ENCODE peak calls at places on chromosomes 11 and 22, in ten cellular contexts. One of them, this sample, is unnamed.
A peak's percentile ranks its signal among the peaks of the same experiment; 100 is the strongest.

GRCh38 chr11:9858822-9859221 is 194.9 kb downstream of the SWAP70 start:
- DNase-seq in glutamatergic neuron: no peak
- DNase-seq in GM18507: no peak
- DNase-seq in stimulated activated CD4-positive, alpha-beta T cell treated with anti-CD3 and anti-CD28 coated beads, Interleukin-4, amount 100 ng/mL, for 48 hours: no peak
- DNase-seq in cerebellum: no peak
- DNase-seq in activated CD8-positive, alpha-beta memory T cell treated with anti-CD3 and anti-CD28 coated beads, Interleukin-2, amount 10 ng/mL, durations not matched to agents 7 days and 5 days: peak; percentile 42
- DNase-seq in NCI-H1105 treated with DMSO at 0.1 percent for 48 hours: no peak
- DNase-seq in sigmoid colon: no peak
- DNase-seq in GM23248: peak; percentile 14
- DNase-seq in mesendoderm: peak; percentile 81
- DNase-seq in this sample: peak; percentile 64

GRCh38 chr11:120086651-120087050 is 51.3 kb downstream of the TRIM29 start:
- DNase-seq in glutamatergic neuron: no peak
- DNase-seq in GM18507: no peak
- DNase-seq in stimulated activated CD4-positive, alpha-beta T cell treated with anti-CD3 and anti-CD28 coated beads, Interleukin-4, amount 100 ng/mL, for 48 hours: no peak
- DNase-seq in cerebellum: no peak
- DNase-seq in activated CD8-positive, alpha-beta memory T cell treated with anti-CD3 and anti-CD28 coated beads, Interleukin-2, amount 10 ng/mL, durations not matched to agents 7 days and 5 days: no peak
- DNase-seq in NCI-H1105 treated with DMSO at 0.1 percent for 48 hours: no peak
- DNase-seq in sigmoid colon: no peak
- DNase-seq in GM23248: no peak
- DNase-seq in mesendoderm: peak; percentile 61
- DNase-seq in this sample: no peak

GRCh38 chr11:29305456-29306232 is 711.2 kb downstream of the KCNA4 start:
- DNase-seq in glutamatergic neuron: no peak
- DNase-seq in GM18507: no peak
- DNase-seq in stimulated activated CD4-positive, alpha-beta T cell treated with anti-CD3 and anti-CD28 coated beads, Interleukin-4, amount 100 ng/mL, for 48 hours: no peak
- DNase-seq in cerebellum: no peak
- DNase-seq in activated CD8-positive, alpha-beta memory T cell treated with anti-CD3 and anti-CD28 coated beads, Interleukin-2, amount 10 ng/mL, durations not matched to agents 7 days and 5 days: no peak
- DNase-seq in NCI-H1105 treated with DMSO at 0.1 percent for 48 hours: no peak
- DNase-seq in sigmoid colon: no peak
- DNase-seq in GM23248: peak; percentile 11
- DNase-seq in mesendoderm: no peak
- DNase-seq in this sample: no peak

GRCh38 chr22:45994516-45995404 is 17.8 kb upstream of the WNT7B start:
- DNase-seq in glutamatergic neuron: peak; percentile 95
- DNase-seq in GM18507: peak; percentile 54
- DNase-seq in stimulated activated CD4-positive, alpha-beta T cell treated with anti-CD3 and anti-CD28 coated beads, Interleukin-4, amount 100 ng/mL, for 48 hours: peak; percentile 66
- DNase-seq in cerebellum: peak; percentile 85
- DNase-seq in activated CD8-positive, alpha-beta memory T cell treated with anti-CD3 and anti-CD28 coated beads, Interleukin-2, amount 10 ng/mL, durations not matched to agents 7 days and 5 days: peak; percentile 79
- DNase-seq in NCI-H1105 treated with DMSO at 0.1 percent for 48 hours: peak; percentile 23
- DNase-seq in sigmoid colon: peak; percentile 91
- DNase-seq in GM23248: peak; percentile 80
- DNase-seq in mesendoderm: peak; percentile 64
- DNase-seq in this sample: no peak

GRCh38 chr11:129006161-129006560 is 63.5 kb upstream of the TP53AIP1 start:
- DNase-seq in glutamatergic neuron: no peak
- DNase-seq in GM18507: no peak
- DNase-seq in stimulated activated CD4-positive, alpha-beta T cell treated with anti-CD3 and anti-CD28 coated beads, Interleukin-4, amount 100 ng/mL, for 48 hours: no peak
- DNase-seq in cerebellum: no peak
- DNase-seq in activated CD8-positive, alpha-beta memory T cell treated with anti-CD3 and anti-CD28 coated beads, Interleukin-2, amount 10 ng/mL, durations not matched to agents 7 days and 5 days: no peak
- DNase-seq in NCI-H1105 treated with DMSO at 0.1 percent for 48 hours: no peak
- DNase-seq in sigmoid colon: no peak
- DNase-seq in GM23248: no peak
- DNase-seq in mesendoderm: no peak
- DNase-seq in this sample: no peak

GRCh38 chr22:26542831-26543230 is 30.6 kb upstream of the TFIP11 start:
- DNase-seq in glutamatergic neuron: no peak
- DNase-seq in GM18507: no peak
- DNase-seq in stimulated activated CD4-positive, alpha-beta T cell treated with anti-CD3 and anti-CD28 coated beads, Interleukin-4, amount 100 ng/mL, for 48 hours: no peak
- DNase-seq in cerebellum: no peak
- DNase-seq in activated CD8-positive, alpha-beta memory T cell treated with anti-CD3 and anti-CD28 coated beads, Interleukin-2, amount 10 ng/mL, durations not matched to agents 7 days and 5 days: peak; percentile 60
- DNase-seq in NCI-H1105 treated with DMSO at 0.1 percent for 48 hours: no peak
- DNase-seq in sigmoid colon: no peak
- DNase-seq in GM23248: no peak
- DNase-seq in mesendoderm: no peak
- DNase-seq in this sample: no peak

GRCh38 chr11:94100253-94100652 is 28.4 kb upstream of the PANX1 start:
- DNase-seq in glutamatergic neuron: no peak
- DNase-seq in GM18507: no peak
- DNase-seq in stimulated activated CD4-positive, alpha-beta T cell treated with anti-CD3 and anti-CD28 coated beads, Interleukin-4, amount 100 ng/mL, for 48 hours: no peak
- DNase-seq in cerebellum: no peak
- DNase-seq in activated CD8-positive, alpha-beta memory T cell treated with anti-CD3 and anti-CD28 coated beads, Interleukin-2, amount 10 ng/mL, durations not matched to agents 7 days and 5 days: no peak
- DNase-seq in NCI-H1105 treated with DMSO at 0.1 percent for 48 hours: peak; percentile 83
- DNase-seq in sigmoid colon: no peak
- DNase-seq in GM23248: no peak
- DNase-seq in mesendoderm: no peak
- DNase-seq in this sample: no peak

GRCh38 chr22:19208287-19208847 is 29.8 kb upstream of the SLC25A1 start:
- DNase-seq in glutamatergic neuron: no peak
- DNase-seq in GM18507: no peak
- DNase-seq in stimulated activated CD4-positive, alpha-beta T cell treated with anti-CD3 and anti-CD28 coated beads, Interleukin-4, amount 100 ng/mL, for 48 hours: no peak
- DNase-seq in cerebellum: no peak
- DNase-seq in activated CD8-positive, alpha-beta memory T cell treated with anti-CD3 and anti-CD28 coated beads, Interleukin-2, amount 10 ng/mL, durations not matched to agents 7 days and 5 days: no peak
- DNase-seq in NCI-H1105 treated with DMSO at 0.1 percent for 48 hours: no peak
- DNase-seq in sigmoid colon: no peak
- DNase-seq in GM23248: no peak
- DNase-seq in mesendoderm: no peak
- DNase-seq in this sample: no peak

GRCh38 chr22:46547883-46548244 is 10.4 kb upstream of the CELSR1 start:
- DNase-seq in glutamatergic neuron: no peak
- DNase-seq in GM18507: no peak
- DNase-seq in stimulated activated CD4-positive, alpha-beta T cell treated with anti-CD3 and anti-CD28 coated beads, Interleukin-4, amount 100 ng/mL, for 48 hours: no peak
- DNase-seq in cerebellum: no peak
- DNase-seq in activated CD8-positive, alpha-beta memory T cell treated with anti-CD3 and anti-CD28 coated beads, Interleukin-2, amount 10 ng/mL, durations not matched to agents 7 days and 5 days: no peak
- DNase-seq in NCI-H1105 treated with DMSO at 0.1 percent for 48 hours: no peak
- DNase-seq in sigmoid colon: peak; percentile 93
- DNase-seq in GM23248: peak; percentile 96
- DNase-seq in mesendoderm: no peak
- DNase-seq in this sample: no peak

GRCh38 chr11:17350455-17351170 is 987 bp upstream of the NCR3LG1 start:
- DNase-seq in glutamatergic neuron: no peak
- DNase-seq in GM18507: no peak
- DNase-seq in stimulated activated CD4-positive, alpha-beta T cell treated with anti-CD3 and anti-CD28 coated beads, Interleukin-4, amount 100 ng/mL, for 48 hours: no peak
- DNase-seq in cerebellum: peak; percentile 18
- DNase-seq in activated CD8-positive, alpha-beta memory T cell treated with anti-CD3 and anti-CD28 coated beads, Interleukin-2, amount 10 ng/mL, durations not matched to agents 7 days and 5 days: no peak
- DNase-seq in NCI-H1105 treated with DMSO at 0.1 percent for 48 hours: no peak
- DNase-seq in sigmoid colon: no peak
- DNase-seq in GM23248: peak; percentile 48
- DNase-seq in mesendoderm: no peak
- DNase-seq in this sample: no peak

GRCh38 chr22:39932918-39933649 is 27.1 kb upstream of the TMA7B start:
- DNase-seq in glutamatergic neuron: peak; percentile 45
- DNase-seq in GM18507: no peak
- DNase-seq in stimulated activated CD4-positive, alpha-beta T cell treated with anti-CD3 and anti-CD28 coated beads, Interleukin-4, amount 100 ng/mL, for 48 hours: peak; percentile 56
- DNase-seq in cerebellum: no peak
- DNase-seq in activated CD8-positive, alpha-beta memory T cell treated with anti-CD3 and anti-CD28 coated beads, Interleukin-2, amount 10 ng/mL, durations not matched to agents 7 days and 5 days: peak; percentile 87
- DNase-seq in NCI-H1105 treated with DMSO at 0.1 percent for 48 hours: no peak
- DNase-seq in sigmoid colon: no peak
- DNase-seq in GM23248: peak; percentile 36
- DNase-seq in mesendoderm: peak; percentile 91
- DNase-seq in this sample: no peak

GRCh38 chr11:86592659-86593451 is 79.6 kb downstream of the ME3 start:
- DNase-seq in glutamatergic neuron: no peak
- DNase-seq in GM18507: peak; percentile 61
- DNase-seq in stimulated activated CD4-positive, alpha-beta T cell treated with anti-CD3 and anti-CD28 coated beads, Interleukin-4, amount 100 ng/mL, for 48 hours: peak; percentile 88
- DNase-seq in cerebellum: no peak
- DNase-seq in activated CD8-positive, alpha-beta memory T cell treated with anti-CD3 and anti-CD28 coated beads, Interleukin-2, amount 10 ng/mL, durations not matched to agents 7 days and 5 days: peak; percentile 95
- DNase-seq in NCI-H1105 treated with DMSO at 0.1 percent for 48 hours: peak; percentile 83
- DNase-seq in sigmoid colon: peak; percentile 87
- DNase-seq in GM23248: peak; percentile 70
- DNase-seq in mesendoderm: peak; percentile 95
- DNase-seq in this sample: peak; percentile 13

GRCh38 chr11:103811870-103812509 is 224.4 kb upstream of the DDI1 start:
- DNase-seq in glutamatergic neuron: no peak
- DNase-seq in GM18507: no peak
- DNase-seq in stimulated activated CD4-positive, alpha-beta T cell treated with anti-CD3 and anti-CD28 coated beads, Interleukin-4, amount 100 ng/mL, for 48 hours: no peak
- DNase-seq in cerebellum: no peak
- DNase-seq in activated CD8-positive, alpha-beta memory T cell treated with anti-CD3 and anti-CD28 coated beads, Interleukin-2, amount 10 ng/mL, durations not matched to agents 7 days and 5 days: no peak
- DNase-seq in NCI-H1105 treated with DMSO at 0.1 percent for 48 hours: no peak
- DNase-seq in sigmoid colon: no peak
- DNase-seq in GM23248: no peak
- DNase-seq in mesendoderm: no peak
- DNase-seq in this sample: no peak

GRCh38 chr11:71473793-71474080 is 20.7 kb downstream of the NADSYN1 start:
- DNase-seq in glutamatergic neuron: no peak
- DNase-seq in GM18507: no peak
- DNase-seq in stimulated activated CD4-positive, alpha-beta T cell treated with anti-CD3 and anti-CD28 coated beads, Interleukin-4, amount 100 ng/mL, for 48 hours: no peak
- DNase-seq in cerebellum: no peak
- DNase-seq in activated CD8-positive, alpha-beta memory T cell treated with anti-CD3 and anti-CD28 coated beads, Interleukin-2, amount 10 ng/mL, durations not matched to agents 7 days and 5 days: no peak
- DNase-seq in NCI-H1105 treated with DMSO at 0.1 percent for 48 hours: no peak
- DNase-seq in sigmoid colon: peak; percentile 38
- DNase-seq in GM23248: no peak
- DNase-seq in mesendoderm: no peak
- DNase-seq in this sample: no peak

GRCh38 chr11:13223112-13223511 is 54.5 kb upstream of the BMAL1 start:
- DNase-seq in glutamatergic neuron: no peak
- DNase-seq in GM18507: no peak
- DNase-seq in stimulated activated CD4-positive, alpha-beta T cell treated with anti-CD3 and anti-CD28 coated beads, Interleukin-4, amount 100 ng/mL, for 48 hours: no peak
- DNase-seq in cerebellum: no peak
- DNase-seq in activated CD8-positive, alpha-beta memory T cell treated with anti-CD3 and anti-CD28 coated beads, Interleukin-2, amount 10 ng/mL, durations not matched to agents 7 days and 5 days: no peak
- DNase-seq in NCI-H1105 treated with DMSO at 0.1 percent for 48 hours: peak; percentile 48
- DNase-seq in sigmoid colon: no peak
- DNase-seq in GM23248: no peak
- DNase-seq in mesendoderm: no peak
- DNase-seq in this sample: no peak

GRCh38 chr11:19938866-19939265 is 221.4 kb downstream of the DBX1 start:
- DNase-seq in glutamatergic neuron: no peak
- DNase-seq in GM18507: no peak
- DNase-seq in stimulated activated CD4-positive, alpha-beta T cell treated with anti-CD3 and anti-CD28 coated beads, Interleukin-4, amount 100 ng/mL, for 48 hours: no peak
- DNase-seq in cerebellum: no peak
- DNase-seq in activated CD8-positive, alpha-beta memory T cell treated with anti-CD3 and anti-CD28 coated beads, Interleukin-2, amount 10 ng/mL, durations not matched to agents 7 days and 5 days: no peak
- DNase-seq in NCI-H1105 treated with DMSO at 0.1 percent for 48 hours: peak; percentile 64
- DNase-seq in sigmoid colon: no peak
- DNase-seq in GM23248: no peak
- DNase-seq in mesendoderm: no peak
- DNase-seq in this sample: peak; percentile 98

GRCh38 chr11:104402812-104403521 is 239.0 kb upstream of the PDGFD start:
- DNase-seq in glutamatergic neuron: no peak
- DNase-seq in GM18507: no peak
- DNase-seq in stimulated activated CD4-positive, alpha-beta T cell treated with anti-CD3 and anti-CD28 coated beads, Interleukin-4, amount 100 ng/mL, for 48 hours: no peak
- DNase-seq in cerebellum: no peak
- DNase-seq in activated CD8-positive, alpha-beta memory T cell treated with anti-CD3 and anti-CD28 coated beads, Interleukin-2, amount 10 ng/mL, durations not matched to agents 7 days and 5 days: no peak
- DNase-seq in NCI-H1105 treated with DMSO at 0.1 percent for 48 hours: no peak
- DNase-seq in sigmoid colon: no peak
- DNase-seq in GM23248: no peak
- DNase-seq in mesendoderm: peak; percentile 88
- DNase-seq in this sample: no peak

GRCh38 chr11:43866520-43866919 is 14.1 kb upstream of the ALKBH3 start:
- DNase-seq in glutamatergic neuron: no peak
- DNase-seq in GM18507: no peak
- DNase-seq in stimulated activated CD4-positive, alpha-beta T cell treated with anti-CD3 and anti-CD28 coated beads, Interleukin-4, amount 100 ng/mL, for 48 hours: no peak
- DNase-seq in cerebellum: no peak
- DNase-seq in activated CD8-positive, alpha-beta memory T cell treated with anti-CD3 and anti-CD28 coated beads, Interleukin-2, amount 10 ng/mL, durations not matched to agents 7 days and 5 days: no peak
- DNase-seq in NCI-H1105 treated with DMSO at 0.1 percent for 48 hours: no peak
- DNase-seq in sigmoid colon: no peak
- DNase-seq in GM23248: peak; percentile 61
- DNase-seq in mesendoderm: no peak
- DNase-seq in this sample: no peak

GRCh38 chr11:47154738-47155570 is 21.7 kb downstream of the ARFGAP2 start:
- DNase-seq in glutamatergic neuron: no peak
- DNase-seq in GM18507: no peak
- DNase-seq in stimulated activated CD4-positive, alpha-beta T cell treated with anti-CD3 and anti-CD28 coated beads, Interleukin-4, amount 100 ng/mL, for 48 hours: no peak
- DNase-seq in cerebellum: peak; percentile 81
- DNase-seq in activated CD8-positive, alpha-beta memory T cell treated with anti-CD3 and anti-CD28 coated beads, Interleukin-2, amount 10 ng/mL, durations not matched to agents 7 days and 5 days: peak; percentile 82
- DNase-seq in NCI-H1105 treated with DMSO at 0.1 percent for 48 hours: no peak
- DNase-seq in sigmoid colon: no peak
- DNase-seq in GM23248: no peak
- DNase-seq in mesendoderm: no peak
- DNase-seq in this sample: no peak

GRCh38 chr11:29612423-29612822 is 404.4 kb downstream of the KCNA4 start:
- DNase-seq in glutamatergic neuron: no peak
- DNase-seq in GM18507: no peak
- DNase-seq in stimulated activated CD4-positive, alpha-beta T cell treated with anti-CD3 and anti-CD28 coated beads, Interleukin-4, amount 100 ng/mL, for 48 hours: no peak
- DNase-seq in cerebellum: no peak
- DNase-seq in activated CD8-positive, alpha-beta memory T cell treated with anti-CD3 and anti-CD28 coated beads, Interleukin-2, amount 10 ng/mL, durations not matched to agents 7 days and 5 days: no peak
- DNase-seq in NCI-H1105 treated with DMSO at 0.1 percent for 48 hours: no peak
- DNase-seq in sigmoid colon: no peak
- DNase-seq in GM23248: peak; percentile 2
- DNase-seq in mesendoderm: no peak
- DNase-seq in this sample: no peak

GRCh38 chr22:42294034-42294985 is 23.9 kb upstream of the TCF20 start:
- DNase-seq in glutamatergic neuron: no peak
- DNase-seq in GM18507: no peak
- DNase-seq in stimulated activated CD4-positive, alpha-beta T cell treated with anti-CD3 and anti-CD28 coated beads, Interleukin-4, amount 100 ng/mL, for 48 hours: no peak
- DNase-seq in cerebellum: no peak
- DNase-seq in activated CD8-positive, alpha-beta memory T cell treated with anti-CD3 and anti-CD28 coated beads, Interleukin-2, amount 10 ng/mL, durations not matched to agents 7 days and 5 days: no peak
- DNase-seq in NCI-H1105 treated with DMSO at 0.1 percent for 48 hours: peak; percentile 28
- DNase-seq in sigmoid colon: no peak
- DNase-seq in GM23248: peak; percentile 60
- DNase-seq in mesendoderm: peak; percentile 89
- DNase-seq in this sample: no peak

GRCh38 chr11:44750440-44751005 is 23.8 kb downstream of the TSPAN18 start:
- DNase-seq in glutamatergic neuron: no peak
- DNase-seq in GM18507: no peak
- DNase-seq in stimulated activated CD4-positive, alpha-beta T cell treated with anti-CD3 and anti-CD28 coated beads, Interleukin-4, amount 100 ng/mL, for 48 hours: no peak
- DNase-seq in cerebellum: no peak
- DNase-seq in activated CD8-positive, alpha-beta memory T cell treated with anti-CD3 and anti-CD28 coated beads, Interleukin-2, amount 10 ng/mL, durations not matched to agents 7 days and 5 days: no peak
- DNase-seq in NCI-H1105 treated with DMSO at 0.1 percent for 48 hours: no peak
- DNase-seq in sigmoid colon: no peak
- DNase-seq in GM23248: no peak
- DNase-seq in mesendoderm: no peak
- DNase-seq in this sample: no peak

GRCh38 chr22:45615364-45615763 is 56.3 kb upstream of the ATXN10 start:
- DNase-seq in glutamatergic neuron: no peak
- DNase-seq in GM18507: no peak
- DNase-seq in stimulated activated CD4-positive, alpha-beta T cell treated with anti-CD3 and anti-CD28 coated beads, Interleukin-4, amount 100 ng/mL, for 48 hours: no peak
- DNase-seq in cerebellum: no peak
- DNase-seq in activated CD8-positive, alpha-beta memory T cell treated with anti-CD3 and anti-CD28 coated beads, Interleukin-2, amount 10 ng/mL, durations not matched to agents 7 days and 5 days: no peak
- DNase-seq in NCI-H1105 treated with DMSO at 0.1 percent for 48 hours: no peak
- DNase-seq in sigmoid colon: no peak
- DNase-seq in GM23248: no peak
- DNase-seq in mesendoderm: peak; percentile 45
- DNase-seq in this sample: no peak

GRCh38 chr11:123454060-123454651 is 24.1 kb downstream of the GRAMD1B start:
- DNase-seq in glutamatergic neuron: no peak
- DNase-seq in GM18507: no peak
- DNase-seq in stimulated activated CD4-positive, alpha-beta T cell treated with anti-CD3 and anti-CD28 coated beads, Interleukin-4, amount 100 ng/mL, for 48 hours: peak; percentile 63
- DNase-seq in cerebellum: no peak
- DNase-seq in activated CD8-positive, alpha-beta memory T cell treated with anti-CD3 and anti-CD28 coated beads, Interleukin-2, amount 10 ng/mL, durations not matched to agents 7 days and 5 days: peak; percentile 91
- DNase-seq in NCI-H1105 treated with DMSO at 0.1 percent for 48 hours: no peak
- DNase-seq in sigmoid colon: no peak
- DNase-seq in GM23248: peak; percentile 76
- DNase-seq in mesendoderm: peak; percentile 95
- DNase-seq in this sample: no peak

GRCh38 chr11:69296890-69297224 is 2.9 kb downstream of the MYEOV start:
- DNase-seq in glutamatergic neuron: no peak
- DNase-seq in GM18507: no peak
- DNase-seq in stimulated activated CD4-positive, alpha-beta T cell treated with anti-CD3 and anti-CD28 coated beads, Interleukin-4, amount 100 ng/mL, for 48 hours: peak; percentile 29
- DNase-seq in cerebellum: no peak
- DNase-seq in activated CD8-positive, alpha-beta memory T cell treated with anti-CD3 and anti-CD28 coated beads, Interleukin-2, amount 10 ng/mL, durations not matched to agents 7 days and 5 days: peak; percentile 82
- DNase-seq in NCI-H1105 treated with DMSO at 0.1 percent for 48 hours: no peak
- DNase-seq in sigmoid colon: no peak
- DNase-seq in GM23248: no peak
- DNase-seq in mesendoderm: no peak
- DNase-seq in this sample: no peak

GRCh38 chr11:44223261-44223660 is 86.7 kb downstream of the ALX4 start:
- DNase-seq in glutamatergic neuron: no peak
- DNase-seq in GM18507: no peak
- DNase-seq in stimulated activated CD4-positive, alpha-beta T cell treated with anti-CD3 and anti-CD28 coated beads, Interleukin-4, amount 100 ng/mL, for 48 hours: no peak
- DNase-seq in cerebellum: no peak
- DNase-seq in activated CD8-positive, alpha-beta memory T cell treated with anti-CD3 and anti-CD28 coated beads, Interleukin-2, amount 10 ng/mL, durations not matched to agents 7 days and 5 days: no peak
- DNase-seq in NCI-H1105 treated with DMSO at 0.1 percent for 48 hours: no peak
- DNase-seq in sigmoid colon: no peak
- DNase-seq in GM23248: peak; percentile 83
- DNase-seq in mesendoderm: no peak
- DNase-seq in this sample: no peak

GRCh38 chr11:116503216-116504160 is 269.3 kb downstream of the BUD13 start:
- DNase-seq in glutamatergic neuron: no peak
- DNase-seq in GM18507: no peak
- DNase-seq in stimulated activated CD4-positive, alpha-beta T cell treated with anti-CD3 and anti-CD28 coated beads, Interleukin-4, amount 100 ng/mL, for 48 hours: no peak
- DNase-seq in cerebellum: no peak
- DNase-seq in activated CD8-positive, alpha-beta memory T cell treated with anti-CD3 and anti-CD28 coated beads, Interleukin-2, amount 10 ng/mL, durations not matched to agents 7 days and 5 days: peak; percentile 28
- DNase-seq in NCI-H1105 treated with DMSO at 0.1 percent for 48 hours: no peak
- DNase-seq in sigmoid colon: no peak
- DNase-seq in GM23248: no peak
- DNase-seq in mesendoderm: no peak
- DNase-seq in this sample: no peak

GRCh38 chr11:16809901-16810668 is 71.6 kb downstream of the C11orf58 start:
- DNase-seq in glutamatergic neuron: no peak
- DNase-seq in GM18507: no peak
- DNase-seq in stimulated activated CD4-positive, alpha-beta T cell treated with anti-CD3 and anti-CD28 coated beads, Interleukin-4, amount 100 ng/mL, for 48 hours: no peak
- DNase-seq in cerebellum: peak; percentile 84
- DNase-seq in activated CD8-positive, alpha-beta memory T cell treated with anti-CD3 and anti-CD28 coated beads, Interleukin-2, amount 10 ng/mL, durations not matched to agents 7 days and 5 days: no peak
- DNase-seq in NCI-H1105 treated with DMSO at 0.1 percent for 48 hours: no peak
- DNase-seq in sigmoid colon: peak; percentile 75
- DNase-seq in GM23248: peak; percentile 79
- DNase-seq in mesendoderm: no peak
- DNase-seq in this sample: no peak